ENCODE peak calls at places on chromosomes 1 and 21, in five cellular contexts. U is psoas muscle, M is upper lobe of right lung, I is mammary epithelial cell, H is lung. N is an unnamed sample. For H3K4me1, the result is how much of the 10 kb centered on the place peaks cover.

GRCh38 chr21:37249112-37249904 is 17.8 kb downstream of the VPS26C start:
- DNase-seq in I (no peak), U (no peak), M (no peak), H (no peak), N (no peak)

GRCh38 chr1:103959565-103959964 is 209.9 kb downstream of the AMY1C start:
- DNase-seq in I (no peak), U (no peak), M (no peak), H (no peak), N (no peak)

GRCh38 chr21:45366931-45367401 is 38.0 kb upstream of the COL18A1 start:
- DNase-seq in H (no peak), M (no peak), U (peak), I (no peak), N (peak)

GRCh38 chr21:42093991-42094417 is 22.9 kb downstream of the UMODL1 start:
- DNase-seq in M (no peak), H (no peak), I (peak), U (no peak), N (no peak)

GRCh38 chr1:119885903-119886783 is 10.2 kb downstream of the ADAM30 start:
- DNase-seq in U (no peak), M (peak), H (peak), I (no peak), N (peak)

GRCh38 chr1:43445618-43446387 is 7.9 kb downstream of the HYI start:
- DNase-seq in H (no peak), M (no peak), U (peak), I (no peak), N (peak)

GRCh38 chr1:7454052-7454815 is 316.9 kb upstream of the VAMP3 start:
- DNase-seq in U (no peak), H (peak), I (no peak), M (no peak), N (no peak)

GRCh38 chr1:223628858-223629257 is 36.6 kb downstream of the CAPN8 start:
- DNase-seq in H (no peak), U (no peak), I (no peak), M (no peak), N (no peak)

GRCh38 chr21:32499249-32500055 is 85.9 kb downstream of the TCP10L start:
- DNase-seq in I (no peak), M (no peak), H (no peak), U (no peak), N (no peak)

GRCh38 chr21:38712076-38712475 is 93.7 kb upstream of the ETS2 start:
- DNase-seq in U (no peak), H (no peak), M (no peak), I (peak), N (no peak)

GRCh38 chr1:56617141-56617540 is 28.0 kb upstream of the PRKAA2 start:
- DNase-seq in H (no peak), U (no peak), M (no peak), I (peak), N (no peak)

GRCh38 chr1:26541816-26542711 is 12.5 kb downstream of the RPS6KA1 start:
- DNase-seq in I (peak), M (peak), H (peak), U (peak), N (peak)

GRCh38 chr1:83493633-83494032 is 505.3 kb downstream of the TTLL7 start:
- DNase-seq in U (no peak), I (no peak), H (no peak), M (no peak), N (no peak)

GRCh38 chr1:107965112-107965991 is at the start of gene VAV3:
- DNase-seq in H (peak), U (peak), M (peak), I (peak), N (peak)

GRCh38 chr1:226784081-226785049 is 45.3 kb upstream of the ITPKB start:
- DNase-seq in I (no peak), M (no peak), H (no peak), U (no peak), N (no peak)

GRCh38 chr1:45846931-45847330 is 43.5 kb downstream of the MAST2 start:
- DNase-seq in U (no peak), I (no peak), H (no peak), M (no peak), N (no peak)

DNA sequence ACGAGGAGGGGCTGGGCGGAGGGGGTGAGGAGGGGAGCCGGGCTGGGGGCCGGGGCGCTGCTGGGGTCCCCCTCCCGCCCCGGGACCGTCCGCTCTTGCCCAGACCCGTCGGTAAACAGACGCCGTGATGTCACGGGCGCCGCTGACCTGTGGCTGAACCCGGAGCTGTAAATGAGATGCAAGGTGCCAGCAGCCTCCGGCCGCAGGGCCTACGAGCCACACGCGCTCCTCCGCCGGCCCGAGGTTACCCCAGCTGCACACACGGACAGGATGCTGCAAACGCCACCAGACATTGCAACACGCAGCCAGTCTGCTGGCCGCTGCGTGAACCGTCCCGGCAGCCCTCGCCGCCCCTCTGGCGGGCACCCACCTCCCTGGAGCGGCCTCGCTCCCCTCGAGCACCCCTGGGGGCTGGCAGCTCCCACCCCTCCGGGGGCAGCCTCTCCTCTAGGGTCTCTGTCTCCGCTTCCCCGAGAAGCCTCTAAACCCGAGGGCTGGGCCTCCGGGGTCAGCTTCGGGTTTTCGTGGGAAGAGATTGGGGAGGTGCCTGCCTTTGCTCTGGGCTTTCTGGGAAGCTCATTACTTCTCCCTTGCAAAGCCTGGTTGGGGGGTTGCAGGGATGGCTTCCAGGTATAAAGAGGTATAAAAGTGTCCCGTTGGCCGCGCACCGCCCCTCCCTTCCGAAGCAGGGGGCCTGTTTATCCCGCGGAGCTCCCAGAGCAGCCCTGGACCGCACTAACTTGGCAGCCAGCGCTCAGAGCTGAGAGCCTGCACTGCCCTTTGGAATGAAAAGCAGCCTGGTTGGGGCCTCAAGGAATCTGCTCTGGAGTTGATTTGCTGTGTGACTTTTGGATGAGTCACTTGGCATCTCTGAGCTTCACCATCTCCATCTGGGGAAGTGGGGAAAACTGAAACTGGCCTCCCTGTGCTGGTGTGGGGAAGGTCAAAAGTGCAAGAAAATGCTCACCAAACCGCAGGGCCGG is 21.9 kb downstream of the DHRS3 start:
- DNase-seq in I (peak), M (peak), H (peak), U (peak), N (peak)
- H3K4me3 ChIP-seq in I (peak), M (peak), H (no peak), U (peak), N (peak)

GRCh38 chr1:31792541-31792940 is 23.3 kb downstream of the SPOCD1 start:
- DNase-seq in M (peak), I (no peak), U (peak), H (no peak), N (no peak)

GRCh38 chr1:31792116-31792515 is 23.7 kb downstream of the SPOCD1 start:
- DNase-seq in I (no peak), M (peak), U (peak), H (no peak), N (no peak)

GRCh38 chr1:31790641-31791091 is 25.2 kb downstream of the SPOCD1 start:
- DNase-seq in H (no peak), I (no peak), U (peak), M (peak), N (no peak)

GRCh38 chr1:31790140-31790539 is 25.7 kb downstream of the SPOCD1 start:
- DNase-seq in U (peak), I (no peak), H (no peak), M (peak), N (no peak)

DNA sequence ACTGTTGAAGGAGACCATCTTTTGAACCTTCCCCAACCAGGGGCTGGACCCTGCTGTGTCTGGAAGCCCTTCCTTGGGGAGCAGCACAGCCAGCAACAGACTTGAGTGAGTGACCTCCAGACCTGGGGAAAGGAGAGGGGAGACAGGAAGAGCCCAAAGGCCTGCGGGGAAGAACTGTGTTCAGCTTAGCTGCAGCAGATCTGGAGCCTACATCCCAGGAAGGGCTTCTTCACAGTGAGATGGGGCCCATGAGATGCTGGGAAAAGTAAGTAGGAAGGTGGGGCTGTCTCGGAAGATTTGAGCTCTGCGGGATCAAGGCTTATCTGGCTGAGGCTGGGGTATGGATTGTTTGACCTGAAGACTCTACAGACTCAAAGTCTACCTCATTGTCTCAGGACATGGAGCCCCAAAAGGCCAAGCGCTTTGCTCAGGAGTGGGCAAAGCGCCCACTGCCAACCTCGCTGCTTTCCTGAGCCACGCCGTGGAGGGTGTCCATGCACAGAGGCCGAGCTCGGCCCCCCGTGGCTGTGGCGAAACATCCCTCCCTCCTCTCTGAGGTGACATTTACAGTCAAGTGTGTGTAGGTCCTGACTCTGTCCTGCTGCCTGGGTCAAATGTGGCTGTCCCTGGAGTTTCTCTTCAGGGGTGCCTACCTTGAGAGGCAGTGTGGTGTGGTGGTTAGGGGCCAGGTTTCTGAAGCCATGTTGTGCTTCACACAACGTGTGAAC is 24.5 kb downstream of the SPOCD1 start:
- DNase-seq in M (peak), H (no peak), I (no peak), U (peak), N (no peak)
- H3K4me1 ChIP-seq in M (under half), H (under half), I (under half), U (under half), N (under half)

DNA sequence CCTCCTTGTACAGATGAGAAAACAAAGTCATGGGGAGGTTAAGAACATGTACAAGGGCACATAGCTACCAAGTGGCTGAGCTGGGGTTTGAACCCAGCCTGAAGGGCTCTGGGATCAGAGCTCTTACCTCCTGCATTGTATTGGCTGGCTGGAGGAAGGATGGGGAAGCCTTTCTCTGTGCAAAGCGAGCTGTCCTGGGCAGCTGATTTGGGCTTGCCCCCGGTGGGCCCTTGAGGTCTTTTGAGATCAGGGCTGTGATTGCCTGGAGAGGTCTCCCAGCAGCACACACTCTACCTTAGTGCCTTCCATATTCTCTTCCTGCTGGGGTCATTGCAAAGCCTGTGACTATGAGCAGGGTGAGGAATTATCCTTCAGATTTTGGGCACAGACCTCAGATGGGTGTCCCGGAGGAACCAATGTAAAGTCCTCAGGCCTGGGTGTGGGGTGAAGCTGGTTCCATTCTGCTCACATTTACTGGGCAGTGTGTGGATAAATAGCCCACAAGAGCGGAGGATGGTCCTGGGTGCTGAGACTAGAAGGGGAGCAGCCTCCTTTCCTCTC is 53.3 kb upstream of the EPS8L3 start:
- DNase-seq in M (no peak), I (no peak), H (no peak), U (no peak), N (no peak)
- H3K4me3 ChIP-seq in M (no peak), I (no peak), H (no peak), U (no peak), N (no peak)

GRCh38 chr1:239219679-239220078 is 166.7 kb upstream of the CHRM3 start:
- DNase-seq in M (no peak), I (no peak), H (no peak), U (no peak), N (no peak)

GRCh38 chr1:239225396-239225795 is 161.0 kb upstream of the CHRM3 start:
- DNase-seq in M (no peak), H (no peak), I (no peak), U (no peak), N (no peak)

GRCh38 chr1:239224100-239224499 is 162.3 kb upstream of the CHRM3 start:
- DNase-seq in H (no peak), I (no peak), M (no peak), U (no peak), N (no peak)

GRCh38 chr1:239221656-239222055 is 164.7 kb upstream of the CHRM3 start:
- DNase-seq in M (no peak), H (no peak), U (no peak), I (no peak), N (no peak)

GRCh38 chr1:239222999-239223398 is 163.4 kb upstream of the CHRM3 start:
- DNase-seq in H (no peak), U (no peak), I (no peak), M (no peak), N (no peak)
- H3K4me1 ChIP-seq in H (under half), U (under half), I (under half), M (under half), N (under half)

GRCh38 chr21:43794857-43795256 is 5.5 kb downstream of the RRP1 start:
- DNase-seq in M (no peak), I (no peak), U (no peak), H (no peak), N (no peak)
- H3K4me3 ChIP-seq in M (no peak), I (no peak), U (no peak), H (no peak), N (no peak)

GRCh38 chr1:150366416-150367296 is 2.7 kb downstream of the RPRD2 start:
- DNase-seq in I (peak), H (no peak), U (no peak), M (no peak), N (no peak)
- H3K4me1 ChIP-seq in I (under half), H (under half), U (under half), M (under half), N (under half)

DNA sequence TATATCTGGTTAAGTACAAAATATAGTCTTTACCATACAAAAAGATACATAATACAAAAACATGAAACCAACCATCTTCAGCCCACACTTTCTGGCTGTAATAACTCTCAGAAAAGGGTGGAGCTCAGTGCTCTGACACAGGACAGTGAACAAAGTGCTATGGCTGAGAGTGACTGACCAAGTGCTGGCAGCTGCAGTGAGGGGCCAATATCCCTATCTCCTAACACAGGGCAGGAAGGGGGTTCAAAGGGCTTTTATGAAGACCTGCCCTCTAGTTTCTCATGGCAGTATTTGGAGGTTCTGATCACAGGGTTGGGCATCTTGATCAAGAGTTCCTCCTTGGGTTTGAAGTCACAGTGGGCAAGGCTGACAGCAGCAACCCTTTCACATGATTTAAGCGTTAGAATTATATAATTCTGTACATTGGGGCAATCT is 3.9 kb downstream of the TXNIP start:
- DNase-seq in H (no peak), U (peak), I (no peak), M (no peak), N (no peak)
- H3K4me3 ChIP-seq in H (peak), U (peak), I (no peak), M (peak), N (peak)